ENCODE peak calls at places on chromosomes 5 and 9, in five cellular contexts. One of them, this sample, is unnamed.
A peak's percentile ranks its signal among the peaks of the same experiment; 100 is the strongest.

GRCh38 chr5:7869474-7870136 is 657 bp downstream of the MTRR start:
- DNase-seq in HT1080: no peak
- DNase-seq in T47D: no peak
- DNase-seq in NCI-H187: no peak
- DNase-seq in testis: peak; percentile 33
- DNase-seq in this sample: no peak

GRCh38 chr9:18014556-18014955 is 435.7 kb downstream of the SH3GL2 start:
- DNase-seq in NCI-H187: no peak
- DNase-seq in testis: no peak
- DNase-seq in HT1080: no peak
- DNase-seq in T47D: no peak
- DNase-seq in this sample: no peak

GRCh38 chr9:75962186-75963036 is 71.9 kb downstream of the PCSK5 start:
- DNase-seq in HT1080: peak; percentile 35
- DNase-seq in testis: peak; percentile 32
- DNase-seq in NCI-H187: no peak
- DNase-seq in T47D: no peak
- DNase-seq in this sample: no peak

GRCh38 chr5:33441241-33441844 is 578 bp downstream of the TARS1 start:
- DNase-seq in testis: peak; percentile 28
- DNase-seq in HT1080: no peak
- DNase-seq in NCI-H187: peak; percentile 75
- DNase-seq in T47D: no peak
- DNase-seq in this sample: no peak

GRCh38 chr5:73917433-73917832 is 291.4 kb downstream of the ARHGEF28 start:
- DNase-seq in T47D: peak; percentile 19
- DNase-seq in testis: peak; percentile 23
- DNase-seq in HT1080: no peak
- DNase-seq in NCI-H187: no peak
- DNase-seq in this sample: no peak

GRCh38 chr9:127954831-127955293 is 17.2 kb upstream of the DPM2 start:
- DNase-seq in testis: peak; percentile 64
- DNase-seq in T47D: no peak
- DNase-seq in HT1080: no peak
- DNase-seq in NCI-H187: no peak
- DNase-seq in this sample: no peak

GRCh38 chr9:113154471-113154870 is 3.7 kb downstream of the SLC31A2 start:
- DNase-seq in HT1080: peak; percentile 82
- DNase-seq in NCI-H187: no peak
- DNase-seq in testis: no peak
- DNase-seq in T47D: no peak
- DNase-seq in this sample: no peak

GRCh38 chr9:126147186-126147585 is 179.4 kb upstream of the MVB12B start:
- DNase-seq in HT1080: no peak
- DNase-seq in NCI-H187: no peak
- DNase-seq in testis: no peak
- DNase-seq in T47D: no peak
- DNase-seq in this sample: no peak

GRCh38 chr9:85688361-85688760 is 53.4 kb downstream of the AGTPBP1 start:
- DNase-seq in HT1080: no peak
- DNase-seq in testis: no peak
- DNase-seq in NCI-H187: no peak
- DNase-seq in T47D: no peak
- DNase-seq in this sample: no peak

GRCh38 chr9:132575005-132575609 is 7.3 kb upstream of the BARHL1 start:
- DNase-seq in NCI-H187: no peak
- DNase-seq in T47D: peak; percentile 95
- DNase-seq in testis: peak; percentile 85
- DNase-seq in HT1080: peak; percentile 62
- DNase-seq in this sample: peak; percentile 96

GRCh38 chr5:76807296-76807695 is 11.5 kb upstream of the F2RL1 start:
- DNase-seq in testis: no peak
- DNase-seq in HT1080: peak; percentile 89
- DNase-seq in NCI-H187: no peak
- DNase-seq in T47D: no peak
- DNase-seq in this sample: no peak

GRCh38 chr9:107872457-107873192 is 383.1 kb upstream of the KLF4 start:
- DNase-seq in HT1080: no peak
- DNase-seq in NCI-H187: no peak
- DNase-seq in T47D: no peak
- DNase-seq in testis: no peak
- DNase-seq in this sample: no peak

GRCh38 chr9:109311281-109311680 is 9.6 kb downstream of the EPB41L4B start:
- DNase-seq in T47D: no peak
- DNase-seq in NCI-H187: no peak
- DNase-seq in HT1080: peak; percentile 37
- DNase-seq in testis: no peak
- DNase-seq in this sample: no peak

GRCh38 chr9:69671291-69671903 is 774 bp downstream of the APBA1 start:
- DNase-seq in testis: peak; percentile 40
- DNase-seq in NCI-H187: peak; percentile 1
- DNase-seq in HT1080: no peak
- DNase-seq in T47D: no peak
- DNase-seq in this sample: no peak

GRCh38 chr9:76458903-76459690 is at the start of gene GCNT1:
- DNase-seq in testis: peak; percentile 91
- DNase-seq in HT1080: peak; percentile 75
- DNase-seq in NCI-H187: peak; percentile 13
- DNase-seq in T47D: peak; percentile 66
- DNase-seq in this sample: peak; percentile 88

GRCh38 chr5:78405820-78406750 is 45.7 kb downstream of the SCAMP1 start:
- DNase-seq in NCI-H187: no peak
- DNase-seq in T47D: no peak
- DNase-seq in testis: no peak
- DNase-seq in HT1080: peak; percentile 72
- DNase-seq in this sample: peak; percentile 9

GRCh38 chr5:179269781-179270543 is 75.3 kb downstream of the ADAMTS2 start:
- DNase-seq in T47D: no peak
- DNase-seq in HT1080: no peak
- DNase-seq in testis: no peak
- DNase-seq in NCI-H187: no peak
- DNase-seq in this sample: no peak

This sample was measured in 8988T.